ENCODE peak calls at places on chromosomes 12 and 14, in seven cellular contexts. V is hippocampal formation, C is myocyte, N is NCI-H1092 treated with DMSO at 0.1 percent for 48 hours, X is brain microvascular endothelial cell, F is HS-5, S is NCI-H748 treated with DMSO at 0.1 percent for 48 hours. E is an unnamed sample.

GRCh38 chr12:11830298-11830937 is 180.9 kb downstream of the ETV6 start:
- DNase-seq in N (no peak), V (no peak), S (no peak), X (no peak), F (no peak), C (no peak), E (no peak)

GRCh38 chr14:63438065-63438757 is 105.0 kb downstream of the PPP2R5E start:
- DNase-seq in C (peak), F (peak), X (peak), V (no peak), S (no peak), N (peak), E (peak)

GRCh38 chr14:69716483-69717187 is 50.3 kb upstream of the SRSF5 start:
- DNase-seq in S (no peak), V (no peak), N (no peak), X (peak), C (no peak), F (peak), E (no peak)

GRCh38 chr12:130838951-130839769 is at the start of gene STX2:
- DNase-seq in C (peak), X (peak), F (no peak), S (peak), V (peak), N (peak), E (peak)

GRCh38 chr14:56102901-56103409 is 15.3 kb upstream of the PELI2 start:
- DNase-seq in N (no peak), C (no peak), F (no peak), X (no peak), V (no peak), S (no peak), E (no peak)

GRCh38 chr12:94147377-94147990 is 893 bp upstream of the PLXNC1 start:
- DNase-seq in X (no peak), S (no peak), F (no peak), C (no peak), N (peak), V (no peak), E (no peak)

GRCh38 chr12:122243965-122244364 is 18.1 kb upstream of the DIABLO start:
- DNase-seq in X (no peak), F (no peak), N (no peak), S (no peak), V (no peak), C (no peak), E (no peak)

GRCh38 chr14:52960627-52961026 is 9.8 kb upstream of the FERMT2 start:
- DNase-seq in N (no peak), V (no peak), C (no peak), F (no peak), X (no peak), S (no peak), E (no peak)

GRCh38 chr12:123396954-123397353 is 13.0 kb downstream of the KMT5A start:
- DNase-seq in C (no peak), X (no peak), V (no peak), F (no peak), S (no peak), N (no peak), E (no peak)

GRCh38 chr12:2796187-2796663 is 1.5 kb downstream of the FKBP4 start:
- DNase-seq in S (no peak), V (no peak), X (no peak), F (no peak), C (no peak), N (no peak), E (no peak)

GRCh38 chr14:37709419-37710195 is 114.2 kb downstream of the TTC6 start:
- DNase-seq in C (peak), X (peak), N (peak), V (no peak), F (no peak), S (no peak), E (peak)

GRCh38 chr14:72924332-72924731 is 1.9 kb upstream of the DCAF4 start:
- DNase-seq in N (peak), V (no peak), C (no peak), F (no peak), S (no peak), X (no peak), E (no peak)

GRCh38 chr14:61568572-61569011 is 126.7 kb upstream of the HIF1A start:
- DNase-seq in X (no peak), S (no peak), N (peak), C (peak), F (no peak), V (no peak), E (no peak)

GRCh38 chr12:66288121-66288520 is 14.2 kb upstream of the HELB start:
- DNase-seq in V (no peak), N (no peak), F (no peak), C (no peak), X (no peak), S (no peak), E (no peak)

GRCh38 chr12:124512667-124513296 is 54.6 kb downstream of the NCOR2 start:
- DNase-seq in S (peak), C (peak), V (peak), N (peak), X (peak), F (peak), E (peak)

GRCh38 chr12:79055926-79056674 is 191.5 kb downstream of the SYT1 start:
- DNase-seq in V (no peak), F (peak), X (peak), S (no peak), N (no peak), C (peak), E (peak)

GRCh38 chr14:99521176-99522024 is 40.2 kb downstream of the CCNK start:
- DNase-seq in F (no peak), N (no peak), C (no peak), S (no peak), V (no peak), X (no peak), E (no peak)

GRCh38 chr12:64461634-64462414 is 9.9 kb downstream of the TBK1 start:
- DNase-seq in N (no peak), S (no peak), C (peak), V (no peak), X (peak), F (peak), E (peak)

E was measured in A673.